ENCODE peak calls at places on chromosomes 6 and 20, in four cellular contexts. J is PC-3; H is effector CD4-positive, alpha-beta T cell; Z is AG08396. Q is an unnamed sample.

GRCh38 chr6:15160812-15161211 is 85.1 kb upstream of the JARID2 start:
- DNase-seq in J (no peak), Z (no peak), H (no peak), Q (no peak)

GRCh38 chr20:11207749-11208502 is 534.1 kb upstream of the JAG1 start:
- DNase-seq in Z (no peak), J (peak), H (no peak), Q (no peak)

GRCh38 chr6:67221226-67221625 is 1413.9 kb upstream of the ADGRB3 start:
- DNase-seq in Z (no peak), H (no peak), J (peak), Q (no peak)

GRCh38 chr6:41040101-41040910 is 1.3 kb upstream of the UNC5CL start:
- DNase-seq in J (peak), H (no peak), Z (no peak), Q (no peak)

GRCh38 chr20:2093200-2093781 is 8.3 kb upstream of the STK35 start:
- DNase-seq in H (no peak), J (peak), Z (no peak), Q (peak)

GRCh38 chr20:57211949-57212889 is 54.2 kb downstream of the BMP7 start:
- DNase-seq in Z (peak), H (no peak), J (peak), Q (no peak)

GRCh38 chr20:41483553-41483930 is 116.9 kb upstream of the EMILIN3 start:
- DNase-seq in H (no peak), Z (peak), J (peak), Q (no peak)

GRCh38 chr6:36207155-36207554 is 10.6 kb downstream of the BRPF3 start:
- DNase-seq in J (no peak), H (no peak), Z (no peak), Q (no peak)

GRCh38 chr6:113630738-113631535 is 226.2 kb upstream of the MARCKS start:
- DNase-seq in H (no peak), Z (peak), J (peak), Q (no peak)

GRCh38 chr6:17013701-17014100 is 88.1 kb upstream of the STMND1 start:
- DNase-seq in J (peak), Z (peak), H (no peak), Q (no peak)

GRCh38 chr20:22106308-22106938 is 401.0 kb downstream of the PAX1 start:
- DNase-seq in J (peak), H (no peak), Z (no peak), Q (no peak)

GRCh38 chr6:108666656-108667260 is 106.0 kb downstream of the FOXO3 start:
- DNase-seq in H (no peak), Z (no peak), J (no peak), Q (no peak)

GRCh38 chr20:24991897-24992419 is 593 bp downstream of the APMAP start:
- DNase-seq in Z (peak), J (peak), H (no peak), Q (no peak)

GRCh38 chr20:35702824-35703695 is 3.9 kb downstream of the ROMO1 start:
- DNase-seq in J (no peak), Z (no peak), H (no peak), Q (no peak)

GRCh38 chr6:47621838-47622449 is 76.4 kb upstream of the ADGRF4 start:
- DNase-seq in J (no peak), H (no peak), Z (no peak), Q (no peak)

GRCh38 chr6:14016930-14017625 is 92.3 kb downstream of the RNF182 start:
- DNase-seq in H (no peak), Z (no peak), J (no peak), Q (no peak)

GRCh38 chr6:35177139-35177538 is 36.0 kb upstream of the TCP11 start:
- DNase-seq in Z (no peak), J (no peak), H (no peak), Q (no peak)

GRCh38 chr6:5785235-5785634 is 221.5 kb downstream of the NRN1 start:
- DNase-seq in H (no peak), J (no peak), Z (no peak), Q (no peak)

GRCh38 chr6:143745160-143746133 is 67.7 kb downstream of the PHACTR2 start:
- DNase-seq in Z (peak), H (no peak), J (peak), Q (no peak)

GRCh38 chr20:4797275-4797674 is 75.6 kb downstream of the PRND start:
- DNase-seq in Z (no peak), J (no peak), H (no peak), Q (no peak)

GRCh38 chr6:159535629-159536028 is 157.4 kb downstream of the SOD2 start:
- DNase-seq in H (no peak), Z (no peak), J (no peak), Q (no peak)

GRCh38 chr6:99746261-99746895 is 139.7 kb downstream of the PRDM13 start:
- DNase-seq in Z (peak), H (peak), J (peak), Q (peak)

GRCh38 chr6:16337280-16337975 is 99.0 kb downstream of the GMPR start:
- DNase-seq in Z (peak), H (no peak), J (no peak), Q (no peak)

Q was measured in T follicular helper cell.